ENCODE peak calls at places on chromosomes 5 and 9, in ten cellular contexts. S is GM23338, R is stomach, G is prostate gland, C is spleen, I is breast epithelium, E is transverse colon, N is HL-60, P is H1, Y is SK-N-MC. F is an unnamed sample.

GRCh38 chr9:79896390-79896789 is 324.6 kb downstream of the TLE4 start:
- DNase-seq in C (no peak), E (no peak), G (no peak), P (no peak), S (no peak), R (no peak), Y (peak; percentile 12), I (no peak), N (no peak), F (no peak)

GRCh38 chr9:134962998-134963364 is 45.3 kb upstream of the FCN1 start:
- DNase-seq in G (no peak), S (no peak), E (no peak), N (no peak), I (no peak), C (peak; percentile 44), R (no peak), Y (no peak), P (no peak), F (peak; percentile 48)

GRCh38 chr5:11524188-11524587 is 380.1 kb downstream of the CTNND2 start:
- DNase-seq in E (no peak), Y (no peak), N (no peak), S (peak; percentile 24), I (no peak), R (no peak), C (no peak), P (no peak), G (no peak), F (no peak)

GRCh38 chr5:62729662-62730061 is 151.0 kb downstream of the LRRC70 start:
- DNase-seq in G (no peak), R (no peak), N (no peak), E (no peak), I (no peak), Y (no peak), C (no peak), S (no peak), P (no peak), F (no peak)

GRCh38 chr9:87212563-87213154 is 265.4 kb upstream of the GAS1 start:
- DNase-seq in C (no peak), G (peak; percentile 8), P (no peak), R (no peak), Y (no peak), E (no peak), I (peak; percentile 30), N (no peak), S (peak; percentile 38), F (no peak)

GRCh38 chr5:37730896-37731455 is 108.9 kb downstream of the GDNF start:
- DNase-seq in C (no peak), E (no peak), I (no peak), Y (no peak), R (no peak), G (no peak), S (no peak), N (no peak), P (no peak), F (no peak)

GRCh38 chr9:131020388-131020787 is 11.4 kb downstream of the LAMC3 start:
- DNase-seq in E (no peak), C (no peak), S (no peak), G (no peak), R (no peak), Y (no peak), N (no peak), P (no peak), I (no peak), F (no peak)

GRCh38 chr5:126503602-126504104 is 80.4 kb downstream of the GRAMD2B start:
- DNase-seq in P (no peak), E (no peak), I (no peak), Y (no peak), C (no peak), G (peak; percentile 67), S (no peak), N (no peak), R (no peak), F (peak; percentile 77)

GRCh38 chr9:16032799-16033198 is 480.0 kb downstream of the CCDC171 start:
- DNase-seq in C (no peak), E (no peak), S (peak; percentile 44), Y (no peak), I (no peak), N (no peak), G (no peak), R (no peak), P (no peak), F (no peak)

GRCh38 chr5:148921350-148921749 is 94.9 kb downstream of the ADRB2 start:
- DNase-seq in I (no peak), E (no peak), Y (no peak), P (no peak), G (no peak), R (no peak), S (no peak), C (no peak), N (no peak), F (no peak)

GRCh38 chr9:129548571-129549135 is 72.2 kb downstream of the C9orf50 start:
- DNase-seq in R (no peak), C (no peak), Y (no peak), S (no peak), I (no peak), N (no peak), P (no peak), E (no peak), G (no peak), F (peak; percentile 62)

GRCh38 chr9:2355594-2355993 is 266.0 kb upstream of the VLDLR start:
- DNase-seq in G (no peak), R (no peak), P (no peak), C (no peak), Y (no peak), I (no peak), S (no peak), E (no peak), N (no peak), F (no peak)

GRCh38 chr5:147887026-147887627 is 8.6 kb downstream of the SCGB3A2 start:
- DNase-seq in C (no peak), S (peak; percentile 63), R (no peak), N (no peak), Y (no peak), G (peak; percentile 51), I (no peak), E (no peak), P (no peak), F (no peak)

GRCh38 chr9:35000535-35001284 is 11.2 kb downstream of the DNAJB5 start:
- DNase-seq in G (no peak), E (no peak), I (no peak), C (no peak), P (no peak), S (peak; percentile 57), Y (no peak), N (no peak), R (no peak), F (no peak)

GRCh38 chr9:751137-752051 is 90.1 kb upstream of the DMRT1 start:
- DNase-seq in N (no peak), P (no peak), E (peak; percentile 30), R (no peak), Y (peak; percentile 24), G (no peak), C (no peak), I (no peak), S (no peak), F (no peak)

GRCh38 chr5:80672140-80672736 is 17.5 kb upstream of the DHFR start:
- DNase-seq in R (peak; percentile 75), P (no peak), I (peak; percentile 55), Y (peak; percentile 62), G (peak; percentile 70), N (no peak), E (peak; percentile 79), C (peak; percentile 81), S (peak; percentile 89), F (peak; percentile 77)

GRCh38 chr5:131630208-131630962 is 4.6 kb downstream of the RAPGEF6 start:
- DNase-seq in S (no peak), P (no peak), C (no peak), I (no peak), G (no peak), N (no peak), E (no peak), R (no peak), Y (no peak), F (no peak)
- TF ChIP-seq POLR2AphosphoS5 in S (no peak), P (no peak), C (no peak), I (no peak), G (peak; percentile 42), N (no peak), E (no peak), R (no peak), Y (no peak), F (no peak)

DNA sequence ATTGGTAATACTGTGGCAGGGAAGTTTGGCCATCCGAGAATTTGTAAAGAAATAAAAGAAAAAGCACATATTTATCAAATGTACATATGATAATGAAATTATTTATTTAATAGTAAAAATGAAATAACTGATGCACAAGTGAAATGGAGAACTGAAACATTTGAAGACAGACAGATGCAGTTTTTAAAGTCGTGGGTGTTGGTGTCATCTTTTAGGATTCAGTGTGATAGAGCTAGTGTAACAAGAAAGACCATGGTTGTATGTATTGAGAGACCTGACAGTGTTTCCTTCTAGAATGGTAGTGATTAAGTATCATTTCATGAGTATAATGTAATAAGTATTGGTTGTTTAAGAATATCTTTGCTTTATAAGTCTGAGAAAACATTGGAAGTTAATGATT is 2.4 kb downstream of the SEC61B start:
- DNase-seq in C (no peak), G (no peak), Y (no peak), R (no peak), P (no peak), N (no peak), E (no peak), S (no peak), I (no peak), F (no peak)
- H3K4me3 ChIP-seq in C (no peak overlapping the region), G (no peak overlapping the region), Y (no peak overlapping the region), R (no peak overlapping the region), P (no peak overlapping the region), N (no peak overlapping the region), E (no peak overlapping the region), S (no peak overlapping the region), I (no peak overlapping the region), F (no peak overlapping the region)

DNA sequence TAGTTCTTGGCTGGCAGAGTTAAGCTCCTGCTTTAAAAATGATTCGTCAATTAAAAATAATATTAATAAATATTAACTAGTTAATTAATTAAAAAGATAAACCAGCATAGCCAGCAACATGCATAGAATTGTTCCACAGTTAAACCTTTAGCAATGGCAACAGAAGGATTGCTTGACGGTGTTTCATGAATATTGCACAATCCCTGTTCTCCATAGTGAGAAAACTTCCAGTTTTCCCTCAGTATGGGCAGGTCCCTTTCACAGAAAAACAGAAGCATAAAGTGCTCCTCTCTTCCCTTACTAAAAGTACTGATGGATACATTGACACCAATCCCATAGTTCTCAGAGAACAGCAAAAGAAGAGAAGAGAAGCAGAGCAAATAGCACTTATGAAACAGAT is 71.4 kb upstream of the CAST start:
- DNase-seq in E (no peak), I (no peak), P (no peak), S (no peak), G (no peak), C (no peak), N (no peak), Y (no peak), R (no peak), F (no peak)
- TF ChIP-seq POLR2AphosphoS5 in E (no peak), I (no peak), P (no peak), S (no peak), G (no peak), C (no peak), N (no peak), Y (no peak), R (no peak), F (no peak)

GRCh38 chr5:57171818-57172465 is 1.9 kb upstream of the GPBP1 start:
- DNase-seq in C (no peak), P (no peak), I (no peak), G (no peak), Y (no peak), S (no peak), N (no peak), R (peak; percentile 37), E (peak; percentile 39), F (no peak)
- H3K4me3 ChIP-seq in C (peak overlapping the region; percentile 69), P (peak overlapping the region; percentile 97), I (peak overlapping the region; percentile 92), G (peak overlapping the region; percentile 92), Y (peak overlapping the region; percentile 98), S (peak overlapping the region; percentile 93), N (peak overlapping the region; percentile 62), R (peak overlapping the region; percentile 96), E (peak overlapping the region; percentile 90), F (peak overlapping the region; percentile 88)